ENCODE peak calls at places on chromosomes 12 and 14, in five cellular contexts. G, B, Z, C and S are unnamed samples.

GRCh38 chr12:125140918-125141573 is 75.8 kb downstream of the AACS start:
- DNase-seq in G (no peak), B (no peak), Z (no peak), C (peak), S (peak)

GRCh38 chr14:85634205-85634604 is 104.3 kb downstream of the FLRT2 start:
- DNase-seq in G (no peak), Z (no peak), C (no peak), B (no peak), S (no peak)

GRCh38 chr14:98144964-98145363 is 1127.0 kb downstream of the BCL11B start:
- DNase-seq in G (no peak), C (peak), Z (no peak), B (no peak), S (no peak)

GRCh38 chr12:124829008-124829707 is 34.5 kb downstream of the SCARB1 start:
- DNase-seq in B (no peak), Z (no peak), C (peak), G (no peak), S (peak)

GRCh38 chr12:127400231-127400630 is 866.7 kb upstream of the TMEM132C start:
- DNase-seq in B (no peak), G (no peak), C (no peak), Z (no peak), S (no peak)

GRCh38 chr14:55609681-55610080 is 29.7 kb downstream of the KTN1 start:
- DNase-seq in Z (no peak), C (peak), G (no peak), B (peak), S (peak)

GRCh38 chr12:57243521-57244305 is 7.3 kb downstream of the STAC3 start:
- DNase-seq in Z (peak), C (peak), G (peak), B (no peak), S (peak)

GRCh38 chr12:111454311-111454710 is 48.6 kb downstream of the SH2B3 start:
- DNase-seq in C (no peak), G (peak), Z (no peak), B (no peak), S (no peak)

GRCh38 chr14:38108681-38109080 is 99.0 kb upstream of the SSTR1 start:
- DNase-seq in C (peak), Z (no peak), G (no peak), B (no peak), S (peak)

GRCh38 chr14:59632381-59632780 is 55.8 kb upstream of the CCDC175 start:
- DNase-seq in B (peak), C (peak), G (peak), Z (peak), S (peak)

GRCh38 chr14:22370084-22370847 is 218.8 kb downstream of the DAD1 start:
- DNase-seq in C (no peak), Z (no peak), B (no peak), G (no peak), S (no peak)

GRCh38 chr14:38206689-38207088 is 1.0 kb upstream of the SSTR1 start:
- DNase-seq in G (no peak), C (no peak), Z (no peak), B (no peak), S (no peak)

GRCh38 chr14:49405291-49405690 is 180.9 kb downstream of the RPS29 start:
- DNase-seq in Z (no peak), C (no peak), G (no peak), B (no peak), S (peak)

GRCh38 chr12:23055004-23055403 is 430.0 kb downstream of the ETNK1 start:
- DNase-seq in G (peak), Z (peak), B (peak), C (peak), S (no peak)

GRCh38 chr14:24908592-24909236 is 141.2 kb downstream of the STXBP6 start:
- DNase-seq in C (peak), B (no peak), G (no peak), Z (no peak), S (no peak)

GRCh38 chr12:34600592-34601462 is 578.5 kb downstream of the ALG10 start:
- DNase-seq in B (no peak), Z (no peak), G (no peak), C (no peak), S (no peak)

DNA sequence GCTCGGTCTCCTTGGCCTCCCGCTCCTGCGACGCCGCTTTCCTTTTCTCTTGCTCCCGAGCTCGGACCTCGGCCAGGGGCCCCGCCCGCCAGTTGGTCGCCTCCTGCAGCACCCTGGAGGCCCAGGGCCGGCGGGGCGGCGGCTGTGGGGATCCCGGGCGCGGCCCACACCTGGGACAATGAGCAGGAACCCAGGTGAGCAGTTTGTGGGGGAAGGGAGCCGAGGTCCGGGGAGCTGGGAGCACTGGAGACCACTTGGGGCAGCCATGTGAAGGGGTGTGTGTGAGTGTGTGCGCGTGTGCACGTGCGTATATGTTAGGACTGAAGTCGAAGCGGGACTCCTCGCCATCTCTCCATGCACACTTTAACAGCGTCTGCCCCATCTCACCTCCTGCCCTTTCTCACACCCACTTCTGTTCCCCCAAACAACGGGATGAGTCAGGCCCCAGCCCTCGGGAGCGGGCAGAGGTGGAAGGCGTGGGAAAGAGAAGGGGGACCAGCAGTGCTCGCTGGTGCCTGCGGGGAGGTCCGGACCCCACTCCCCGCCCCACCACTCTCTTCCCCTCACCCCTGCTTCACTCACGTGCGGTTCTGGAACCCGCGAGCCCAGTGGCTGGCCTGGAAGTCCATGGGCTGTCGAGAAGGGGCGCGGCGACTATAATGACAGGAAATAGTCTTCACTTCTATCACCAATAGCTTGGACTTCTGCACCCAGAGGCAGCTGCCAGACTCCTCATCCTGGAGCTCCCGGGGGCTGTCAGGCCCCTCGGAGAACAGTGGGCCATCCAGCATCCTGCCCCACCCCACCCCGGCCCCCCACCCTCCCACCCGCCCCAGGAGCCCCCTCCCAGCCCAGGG is 450 bp downstream of the DDN start:
- DNase-seq in C (peak), G (peak), B (no peak), Z (peak), S (peak)
- H2BK12ac ChIP-seq in C (no peak), G (no peak), B (no peak), Z (no peak), S (no peak)

GRCh38 chr12:52975204-52975603 is 26.3 kb downstream of the KRT18 start:
- DNase-seq in B (no peak), C (peak), Z (no peak), G (no peak), S (peak)

GRCh38 chr12:52980096-52980694 is 26.1 kb upstream of the EIF4B start:
- DNase-seq in Z (no peak), G (no peak), B (no peak), C (no peak), S (no peak)

GRCh38 chr12:52977195-52977594 is 28.3 kb downstream of the KRT18 start:
- DNase-seq in C (no peak), Z (no peak), G (no peak), B (no peak), S (no peak)

GRCh38 chr12:52975820-52976573 is 27.1 kb downstream of the KRT18 start:
- DNase-seq in B (no peak), Z (peak), G (no peak), C (peak), S (peak)

DNA sequence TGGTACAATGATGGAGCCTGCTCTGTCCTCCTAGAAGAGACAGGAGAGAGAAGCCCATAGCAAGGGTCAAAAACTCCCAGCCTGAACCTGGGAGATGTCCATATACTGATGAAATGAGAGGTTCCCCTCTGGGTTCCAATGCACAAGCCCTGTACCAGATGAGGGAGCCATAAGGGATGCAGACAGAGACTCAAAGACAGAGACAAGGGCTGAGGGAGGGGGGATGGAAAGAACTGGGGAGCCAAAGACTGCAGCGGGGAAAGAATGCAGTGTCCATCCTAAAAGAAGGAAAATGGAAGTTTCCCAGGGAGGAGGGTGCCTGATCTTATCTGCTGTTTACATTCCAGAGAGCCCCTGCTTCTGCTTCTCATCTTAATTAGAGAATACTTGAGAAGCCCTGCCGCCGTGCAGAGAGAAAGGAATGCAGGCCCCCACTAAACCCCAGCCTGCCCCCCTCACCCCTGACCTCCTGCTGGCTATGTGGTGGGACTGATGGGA is 27.7 kb downstream of the KRT18 start:
- DNase-seq in Z (no peak), C (no peak), B (no peak), G (no peak), S (peak)
- H2BK12ac ChIP-seq in Z (no peak), C (peak), B (no peak), G (peak), S (peak)

GRCh38 chr12:69417231-69417630 is 53.0 kb upstream of the FRS2 start:
- DNase-seq in B (no peak), C (peak), Z (no peak), G (no peak), S (no peak)

GRCh38 chr12:69417741-69418167 is 52.4 kb upstream of the FRS2 start:
- DNase-seq in G (no peak), C (no peak), B (no peak), Z (no peak), S (no peak)

GRCh38 chr12:69415471-69416275 is 54.5 kb upstream of the FRS2 start:
- DNase-seq in B (peak), G (peak), C (peak), Z (peak), S (peak)

GRCh38 chr12:69410571-69410970 is 51.0 kb downstream of the YEATS4 start:
- DNase-seq in C (peak), Z (no peak), B (no peak), G (no peak), S (no peak)

DNA sequence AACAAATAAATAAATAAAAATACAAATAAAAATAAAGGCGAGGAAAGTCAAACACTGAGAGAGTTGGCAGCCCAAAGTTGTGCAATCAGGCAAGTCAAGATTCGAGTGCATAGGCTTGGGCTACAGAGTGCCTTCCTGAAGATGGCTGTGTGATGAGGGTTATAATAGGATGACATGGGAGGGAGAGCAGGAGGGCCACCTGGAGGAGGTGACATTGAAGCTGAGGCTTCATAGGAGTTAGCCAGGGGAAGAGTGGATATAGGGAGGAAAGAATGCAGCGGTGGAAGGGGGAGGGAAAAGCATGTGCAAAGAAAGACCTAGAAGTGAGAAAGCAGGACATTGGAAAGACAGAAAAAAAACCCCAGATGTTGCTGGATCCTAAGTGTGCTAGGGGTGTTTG is 53.1 kb downstream of the YEATS4 start:
- DNase-seq in G (no peak), C (no peak), Z (no peak), B (no peak), S (no peak)
- H2BK12ac ChIP-seq in G (no peak), C (peak), Z (no peak), B (no peak), S (no peak)

GRCh38 chr14:30572237-30572636 is 13.3 kb downstream of the G2E3 start:
- DNase-seq in C (no peak), B (no peak), Z (no peak), G (no peak), S (no peak)
- H2BK12ac ChIP-seq in C (no peak), B (no peak), Z (no peak), G (no peak), S (no peak)

GRCh38 chr14:102341566-102341965 is 21.1 kb downstream of the CINP start:
- DNase-seq in B (no peak), C (no peak), G (no peak), Z (no peak), S (no peak)
- H2BK12ac ChIP-seq in B (no peak), C (no peak), G (no peak), Z (no peak), S (no peak)

DNA sequence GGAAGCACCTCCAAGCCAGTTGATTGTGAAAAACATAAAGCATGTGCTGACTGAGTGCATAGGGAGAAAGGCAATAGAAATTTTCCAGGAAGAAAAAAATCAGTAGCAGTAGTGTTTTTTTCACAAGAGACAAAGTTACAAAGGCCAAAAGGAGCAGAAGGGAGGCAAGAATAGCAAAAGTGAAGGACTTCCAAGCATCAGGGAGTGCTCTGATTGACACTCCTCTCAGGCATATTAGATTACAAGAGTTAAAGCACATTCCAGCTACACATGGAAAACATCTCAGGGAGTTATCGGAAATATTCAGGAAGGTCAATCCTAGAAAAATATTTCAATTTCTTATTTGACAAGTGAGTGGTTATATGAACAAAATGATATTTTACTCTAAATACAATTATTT is 508.0 kb downstream of the MDGA2 start:
- DNase-seq in Z (no peak), C (no peak), B (no peak), G (no peak), S (no peak)
- H2BK12ac ChIP-seq in Z (no peak), C (no peak), B (no peak), G (no peak), S (no peak)